ENCODE peak calls at places on chromosomes 11 and 22, in ten cellular contexts. One of them, this sample, is unnamed.

GRCh38 chr11:132490976-132491375 is 1041.3 kb downstream of the OPCML start:
- DNase-seq in fibroblast of the conjunctiva: no peak
- DNase-seq in cardiac muscle cell: peak; percentile 25
- DNase-seq in Caki2: no peak
- DNase-seq in HEK293T: no peak
- DNase-seq in activated CD4-positive, alpha-beta T cell treated with anti-CD3 and anti-CD28 coated beads for 36 hours: no peak
- DNase-seq in ACHN: no peak
- DNase-seq in endothelial cell: no peak
- DNase-seq in upper lobe of right lung: no peak
- DNase-seq in breast epithelium: no peak
- DNase-seq in this sample: no peak

GRCh38 chr11:12540075-12540685 is 134.0 kb upstream of the TEAD1 start:
- DNase-seq in fibroblast of the conjunctiva: no peak
- DNase-seq in cardiac muscle cell: peak; percentile 63
- DNase-seq in Caki2: no peak
- DNase-seq in HEK293T: no peak
- DNase-seq in activated CD4-positive, alpha-beta T cell treated with anti-CD3 and anti-CD28 coated beads for 36 hours: no peak
- DNase-seq in ACHN: peak; percentile 23
- DNase-seq in endothelial cell: no peak
- DNase-seq in upper lobe of right lung: no peak
- DNase-seq in breast epithelium: peak; percentile 11
- DNase-seq in this sample: no peak

GRCh38 chr11:106708348-106708747 is 309.9 kb downstream of the GUCY1A2 start:
- DNase-seq in fibroblast of the conjunctiva: no peak
- DNase-seq in cardiac muscle cell: no peak
- DNase-seq in Caki2: no peak
- DNase-seq in HEK293T: no peak
- DNase-seq in activated CD4-positive, alpha-beta T cell treated with anti-CD3 and anti-CD28 coated beads for 36 hours: peak; percentile 3
- DNase-seq in ACHN: no peak
- DNase-seq in endothelial cell: no peak
- DNase-seq in upper lobe of right lung: no peak
- DNase-seq in breast epithelium: no peak
- DNase-seq in this sample: no peak

GRCh38 chr11:92828576-92828975 is 140.9 kb upstream of the MTNR1B start:
- DNase-seq in fibroblast of the conjunctiva: no peak
- DNase-seq in cardiac muscle cell: no peak
- DNase-seq in Caki2: no peak
- DNase-seq in HEK293T: no peak
- DNase-seq in activated CD4-positive, alpha-beta T cell treated with anti-CD3 and anti-CD28 coated beads for 36 hours: no peak
- DNase-seq in ACHN: no peak
- DNase-seq in endothelial cell: no peak
- DNase-seq in upper lobe of right lung: no peak
- DNase-seq in breast epithelium: no peak
- DNase-seq in this sample: no peak

GRCh38 chr22:44025171-44026065 is 1.3 kb downstream of the PARVB start:
- DNase-seq in fibroblast of the conjunctiva: no peak
- DNase-seq in cardiac muscle cell: no peak
- DNase-seq in Caki2: no peak
- DNase-seq in HEK293T: no peak
- DNase-seq in activated CD4-positive, alpha-beta T cell treated with anti-CD3 and anti-CD28 coated beads for 36 hours: no peak
- DNase-seq in ACHN: no peak
- DNase-seq in endothelial cell: no peak
- DNase-seq in upper lobe of right lung: peak; percentile 68
- DNase-seq in breast epithelium: peak; percentile 19
- DNase-seq in this sample: no peak

GRCh38 chr11:125625225-125625593 is 246 bp downstream of the CHEK1 start:
- DNase-seq in fibroblast of the conjunctiva: no peak
- DNase-seq in cardiac muscle cell: no peak
- DNase-seq in Caki2: no peak
- DNase-seq in HEK293T: no peak
- DNase-seq in activated CD4-positive, alpha-beta T cell treated with anti-CD3 and anti-CD28 coated beads for 36 hours: no peak
- DNase-seq in ACHN: no peak
- DNase-seq in endothelial cell: no peak
- DNase-seq in upper lobe of right lung: no peak
- DNase-seq in breast epithelium: no peak
- DNase-seq in this sample: no peak

GRCh38 chr11:130666781-130667251 is 218.4 kb downstream of the ADAMTS15 start:
- DNase-seq in fibroblast of the conjunctiva: no peak
- DNase-seq in cardiac muscle cell: no peak
- DNase-seq in Caki2: no peak
- DNase-seq in HEK293T: no peak
- DNase-seq in activated CD4-positive, alpha-beta T cell treated with anti-CD3 and anti-CD28 coated beads for 36 hours: no peak
- DNase-seq in ACHN: peak; percentile 6
- DNase-seq in endothelial cell: no peak
- DNase-seq in upper lobe of right lung: no peak
- DNase-seq in breast epithelium: no peak
- DNase-seq in this sample: no peak

GRCh38 chr11:88202498-88202897 is 27.3 kb upstream of the RAB38 start:
- DNase-seq in fibroblast of the conjunctiva: no peak
- DNase-seq in cardiac muscle cell: no peak
- DNase-seq in Caki2: no peak
- DNase-seq in HEK293T: no peak
- DNase-seq in activated CD4-positive, alpha-beta T cell treated with anti-CD3 and anti-CD28 coated beads for 36 hours: no peak
- DNase-seq in ACHN: no peak
- DNase-seq in endothelial cell: no peak
- DNase-seq in upper lobe of right lung: no peak
- DNase-seq in breast epithelium: no peak
- DNase-seq in this sample: no peak

GRCh38 chr11:22478169-22478568 is 140.0 kb downstream of the SLC17A6 start:
- DNase-seq in fibroblast of the conjunctiva: no peak
- DNase-seq in cardiac muscle cell: no peak
- DNase-seq in Caki2: no peak
- DNase-seq in HEK293T: no peak
- DNase-seq in activated CD4-positive, alpha-beta T cell treated with anti-CD3 and anti-CD28 coated beads for 36 hours: no peak
- DNase-seq in ACHN: no peak
- DNase-seq in endothelial cell: no peak
- DNase-seq in upper lobe of right lung: no peak
- DNase-seq in breast epithelium: no peak
- DNase-seq in this sample: no peak

GRCh38 chr22:49568751-49569285 is 258.9 kb downstream of the BRD1 start:
- DNase-seq in fibroblast of the conjunctiva: no peak
- DNase-seq in cardiac muscle cell: no peak
- DNase-seq in Caki2: no peak
- DNase-seq in HEK293T: no peak
- DNase-seq in activated CD4-positive, alpha-beta T cell treated with anti-CD3 and anti-CD28 coated beads for 36 hours: no peak
- DNase-seq in ACHN: no peak
- DNase-seq in endothelial cell: no peak
- DNase-seq in upper lobe of right lung: no peak
- DNase-seq in breast epithelium: no peak
- DNase-seq in this sample: peak; percentile 51

GRCh38 chr22:42947211-42947990 is 67.5 kb downstream of the PACSIN2 start:
- DNase-seq in fibroblast of the conjunctiva: no peak
- DNase-seq in cardiac muscle cell: no peak
- DNase-seq in Caki2: peak; percentile 51
- DNase-seq in HEK293T: no peak
- DNase-seq in activated CD4-positive, alpha-beta T cell treated with anti-CD3 and anti-CD28 coated beads for 36 hours: no peak
- DNase-seq in ACHN: no peak
- DNase-seq in endothelial cell: no peak
- DNase-seq in upper lobe of right lung: no peak
- DNase-seq in breast epithelium: peak; percentile 83
- DNase-seq in this sample: peak; percentile 41

GRCh38 chr22:37818397-37819099 is 4.6 kb upstream of the GALR3 start:
- DNase-seq in fibroblast of the conjunctiva: no peak
- DNase-seq in cardiac muscle cell: peak; percentile 65
- DNase-seq in Caki2: no peak
- DNase-seq in HEK293T: no peak
- DNase-seq in activated CD4-positive, alpha-beta T cell treated with anti-CD3 and anti-CD28 coated beads for 36 hours: peak; percentile 84
- DNase-seq in ACHN: no peak
- DNase-seq in endothelial cell: peak; percentile 69
- DNase-seq in upper lobe of right lung: peak; percentile 89
- DNase-seq in breast epithelium: peak; percentile 32
- DNase-seq in this sample: peak; percentile 77

GRCh38 chr11:8809605-8810272 is 101.2 kb upstream of the AKIP1 start:
- DNase-seq in fibroblast of the conjunctiva: no peak
- DNase-seq in cardiac muscle cell: no peak
- DNase-seq in Caki2: no peak
- DNase-seq in HEK293T: no peak
- DNase-seq in activated CD4-positive, alpha-beta T cell treated with anti-CD3 and anti-CD28 coated beads for 36 hours: no peak
- DNase-seq in ACHN: no peak
- DNase-seq in endothelial cell: no peak
- DNase-seq in upper lobe of right lung: no peak
- DNase-seq in breast epithelium: no peak
- DNase-seq in this sample: no peak

GRCh38 chr22:40324468-40325305 is 21.6 kb upstream of the ADSL start:
- DNase-seq in fibroblast of the conjunctiva: no peak
- DNase-seq in cardiac muscle cell: no peak
- DNase-seq in Caki2: no peak
- DNase-seq in HEK293T: no peak
- DNase-seq in activated CD4-positive, alpha-beta T cell treated with anti-CD3 and anti-CD28 coated beads for 36 hours: peak; percentile 65
- DNase-seq in ACHN: no peak
- DNase-seq in endothelial cell: no peak
- DNase-seq in upper lobe of right lung: no peak
- DNase-seq in breast epithelium: no peak
- DNase-seq in this sample: no peak

GRCh38 chr11:109350091-109350490 is 71.9 kb upstream of the C11orf87 start:
- DNase-seq in fibroblast of the conjunctiva: no peak
- DNase-seq in cardiac muscle cell: no peak
- DNase-seq in Caki2: no peak
- DNase-seq in HEK293T: no peak
- DNase-seq in activated CD4-positive, alpha-beta T cell treated with anti-CD3 and anti-CD28 coated beads for 36 hours: no peak
- DNase-seq in ACHN: no peak
- DNase-seq in endothelial cell: no peak
- DNase-seq in upper lobe of right lung: no peak
- DNase-seq in breast epithelium: no peak
- DNase-seq in this sample: no peak

GRCh38 chr22:46587067-46587471 is 33.1 kb upstream of the GRAMD4 start:
- DNase-seq in fibroblast of the conjunctiva: no peak
- DNase-seq in cardiac muscle cell: no peak
- DNase-seq in Caki2: no peak
- DNase-seq in HEK293T: no peak
- DNase-seq in activated CD4-positive, alpha-beta T cell treated with anti-CD3 and anti-CD28 coated beads for 36 hours: peak; percentile 26
- DNase-seq in ACHN: no peak
- DNase-seq in endothelial cell: no peak
- DNase-seq in upper lobe of right lung: no peak
- DNase-seq in breast epithelium: no peak
- DNase-seq in this sample: peak; percentile 20

GRCh38 chr22:24498826-24499225 is 3.7 kb downstream of the UPB1 start:
- DNase-seq in fibroblast of the conjunctiva: no peak
- DNase-seq in cardiac muscle cell: no peak
- DNase-seq in Caki2: no peak
- DNase-seq in HEK293T: no peak
- DNase-seq in activated CD4-positive, alpha-beta T cell treated with anti-CD3 and anti-CD28 coated beads for 36 hours: no peak
- DNase-seq in ACHN: no peak
- DNase-seq in endothelial cell: no peak
- DNase-seq in upper lobe of right lung: peak; percentile 44
- DNase-seq in breast epithelium: no peak
- DNase-seq in this sample: no peak

GRCh38 chr11:45724145-45724544 is 58.7 kb upstream of the CHST1 start:
- DNase-seq in fibroblast of the conjunctiva: no peak
- DNase-seq in cardiac muscle cell: no peak
- DNase-seq in Caki2: no peak
- DNase-seq in HEK293T: no peak
- DNase-seq in activated CD4-positive, alpha-beta T cell treated with anti-CD3 and anti-CD28 coated beads for 36 hours: no peak
- DNase-seq in ACHN: no peak
- DNase-seq in endothelial cell: no peak
- DNase-seq in upper lobe of right lung: no peak
- DNase-seq in breast epithelium: no peak
- DNase-seq in this sample: peak; percentile 67

GRCh38 chr22:30964858-30965257 is 3.7 kb downstream of the MORC2 start:
- DNase-seq in fibroblast of the conjunctiva: no peak
- DNase-seq in cardiac muscle cell: no peak
- DNase-seq in Caki2: no peak
- DNase-seq in HEK293T: no peak
- DNase-seq in activated CD4-positive, alpha-beta T cell treated with anti-CD3 and anti-CD28 coated beads for 36 hours: no peak
- DNase-seq in ACHN: no peak
- DNase-seq in endothelial cell: no peak
- DNase-seq in upper lobe of right lung: no peak
- DNase-seq in breast epithelium: no peak
- DNase-seq in this sample: no peak

GRCh38 chr22:32904044-32904443 is 102.5 kb downstream of the TIMP3 start:
- DNase-seq in fibroblast of the conjunctiva: no peak
- DNase-seq in cardiac muscle cell: peak; percentile 61
- DNase-seq in Caki2: peak; percentile 32
- DNase-seq in HEK293T: peak; percentile 65
- DNase-seq in activated CD4-positive, alpha-beta T cell treated with anti-CD3 and anti-CD28 coated beads for 36 hours: peak; percentile 43
- DNase-seq in ACHN: peak; percentile 14
- DNase-seq in endothelial cell: peak; percentile 35
- DNase-seq in upper lobe of right lung: no peak
- DNase-seq in breast epithelium: no peak
- DNase-seq in this sample: peak; percentile 55

GRCh38 chr11:7688238-7688826 is 15.0 kb upstream of the CYB5R2 start:
- DNase-seq in fibroblast of the conjunctiva: no peak
- DNase-seq in cardiac muscle cell: peak; percentile 54
- DNase-seq in Caki2: peak; percentile 4
- DNase-seq in HEK293T: peak; percentile 42
- DNase-seq in activated CD4-positive, alpha-beta T cell treated with anti-CD3 and anti-CD28 coated beads for 36 hours: peak; percentile 38
- DNase-seq in ACHN: peak; percentile 17
- DNase-seq in endothelial cell: peak; percentile 43
- DNase-seq in upper lobe of right lung: no peak
- DNase-seq in breast epithelium: no peak
- DNase-seq in this sample: no peak

GRCh38 chr11:121625784-121626506 is 173.2 kb upstream of the SORL1-AS1 start:
- DNase-seq in fibroblast of the conjunctiva: peak; percentile 60
- DNase-seq in cardiac muscle cell: peak; percentile 79
- DNase-seq in Caki2: no peak
- DNase-seq in HEK293T: no peak
- DNase-seq in activated CD4-positive, alpha-beta T cell treated with anti-CD3 and anti-CD28 coated beads for 36 hours: no peak
- DNase-seq in ACHN: no peak
- DNase-seq in endothelial cell: no peak
- DNase-seq in upper lobe of right lung: peak; percentile 67
- DNase-seq in breast epithelium: no peak
- DNase-seq in this sample: no peak

GRCh38 chr11:19935507-19935906 is 222.9 kb downstream of the NAV2 start:
- DNase-seq in fibroblast of the conjunctiva: no peak
- DNase-seq in cardiac muscle cell: no peak
- DNase-seq in Caki2: peak; percentile 62
- DNase-seq in HEK293T: no peak
- DNase-seq in activated CD4-positive, alpha-beta T cell treated with anti-CD3 and anti-CD28 coated beads for 36 hours: no peak
- DNase-seq in ACHN: no peak
- DNase-seq in endothelial cell: no peak
- DNase-seq in upper lobe of right lung: no peak
- DNase-seq in breast epithelium: no peak
- DNase-seq in this sample: peak; percentile 71

GRCh38 chr11:64276653-64277431 is 7.6 kb downstream of the BAD start:
- DNase-seq in fibroblast of the conjunctiva: no peak
- DNase-seq in cardiac muscle cell: no peak
- DNase-seq in Caki2: no peak
- DNase-seq in HEK293T: no peak
- DNase-seq in activated CD4-positive, alpha-beta T cell treated with anti-CD3 and anti-CD28 coated beads for 36 hours: no peak
- DNase-seq in ACHN: no peak
- DNase-seq in endothelial cell: no peak
- DNase-seq in upper lobe of right lung: no peak
- DNase-seq in breast epithelium: no peak
- DNase-seq in this sample: no peak

GRCh38 chr11:17991799-17992433 is 20.9 kb downstream of the SERGEF start:
- DNase-seq in fibroblast of the conjunctiva: peak; percentile 57
- DNase-seq in cardiac muscle cell: peak; percentile 73
- DNase-seq in Caki2: peak; percentile 21
- DNase-seq in HEK293T: peak; percentile 65
- DNase-seq in activated CD4-positive, alpha-beta T cell treated with anti-CD3 and anti-CD28 coated beads for 36 hours: peak; percentile 63
- DNase-seq in ACHN: peak; percentile 52
- DNase-seq in endothelial cell: peak; percentile 53
- DNase-seq in upper lobe of right lung: no peak
- DNase-seq in breast epithelium: no peak
- DNase-seq in this sample: no peak

GRCh38 chr11:77205467-77206263 is 77.6 kb downstream of the MYO7A start:
- DNase-seq in fibroblast of the conjunctiva: no peak
- DNase-seq in cardiac muscle cell: no peak
- DNase-seq in Caki2: no peak
- DNase-seq in HEK293T: no peak
- DNase-seq in activated CD4-positive, alpha-beta T cell treated with anti-CD3 and anti-CD28 coated beads for 36 hours: no peak
- DNase-seq in ACHN: no peak
- DNase-seq in endothelial cell: peak; percentile 2
- DNase-seq in upper lobe of right lung: peak; percentile 58
- DNase-seq in breast epithelium: no peak
- DNase-seq in this sample: no peak

GRCh38 chr11:68254421-68254820 is 17.4 kb downstream of the C11orf24 start:
- DNase-seq in fibroblast of the conjunctiva: no peak
- DNase-seq in cardiac muscle cell: no peak
- DNase-seq in Caki2: no peak
- DNase-seq in HEK293T: no peak
- DNase-seq in activated CD4-positive, alpha-beta T cell treated with anti-CD3 and anti-CD28 coated beads for 36 hours: no peak
- DNase-seq in ACHN: no peak
- DNase-seq in endothelial cell: no peak
- DNase-seq in upper lobe of right lung: no peak
- DNase-seq in breast epithelium: no peak
- DNase-seq in this sample: no peak

GRCh38 chr11:48900131-48900800 is 83.4 kb downstream of the TRIM51G start:
- DNase-seq in fibroblast of the conjunctiva: no peak
- DNase-seq in cardiac muscle cell: no peak
- DNase-seq in Caki2: no peak
- DNase-seq in HEK293T: no peak
- DNase-seq in activated CD4-positive, alpha-beta T cell treated with anti-CD3 and anti-CD28 coated beads for 36 hours: no peak
- DNase-seq in ACHN: no peak
- DNase-seq in endothelial cell: no peak
- DNase-seq in upper lobe of right lung: peak; percentile 49
- DNase-seq in breast epithelium: no peak
- DNase-seq in this sample: peak; percentile 13